ENCODE peak calls at places on chromosomes 5 and 9, in nine cellular contexts. One of them, this sample, is unnamed.
A peak's percentile ranks its signal among the peaks of the same experiment; 100 is the strongest.

GRCh38 chr9:81195206-81195605 is 494.1 kb downstream of the TLE1 start:
- DNase-seq in gastrocnemius medialis: no peak
- DNase-seq in tibial nerve: no peak
- DNase-seq in IMR-90: no peak
- DNase-seq in thyroid gland: no peak
- DNase-seq in uterus: no peak
- DNase-seq in ovary: no peak
- DNase-seq in A549: no peak
- DNase-seq in sigmoid colon: no peak
- DNase-seq in this sample: no peak

GRCh38 chr5:446864-447263 is 3.9 kb downstream of the EXOC3 start:
- DNase-seq in IMR-90: peak; percentile 51
- DNase-seq in uterus: no peak
- DNase-seq in thyroid gland: no peak
- DNase-seq in sigmoid colon: peak; percentile 46
- DNase-seq in ovary: no peak
- DNase-seq in A549: peak; percentile 60
- DNase-seq in tibial nerve: no peak
- DNase-seq in gastrocnemius medialis: no peak
- DNase-seq in this sample: no peak

GRCh38 chr5:36305571-36306326 is 4.0 kb upstream of the RANBP3L start:
- DNase-seq in thyroid gland: peak; percentile 70
- DNase-seq in ovary: peak; percentile 53
- DNase-seq in sigmoid colon: peak; percentile 66
- DNase-seq in A549: peak; percentile 36
- DNase-seq in uterus: peak; percentile 40
- DNase-seq in tibial nerve: peak; percentile 47
- DNase-seq in IMR-90: peak; percentile 38
- DNase-seq in gastrocnemius medialis: peak; percentile 23
- DNase-seq in this sample: no peak

GRCh38 chr9:14052346-14052745 is 261.6 kb downstream of the NFIB start:
- DNase-seq in A549: no peak
- DNase-seq in ovary: no peak
- DNase-seq in sigmoid colon: no peak
- DNase-seq in thyroid gland: no peak
- DNase-seq in gastrocnemius medialis: no peak
- DNase-seq in IMR-90: no peak
- DNase-seq in uterus: no peak
- DNase-seq in tibial nerve: no peak
- DNase-seq in this sample: no peak

GRCh38 chr5:53815471-53815870 is 255.0 kb downstream of the NDUFS4 start:
- DNase-seq in gastrocnemius medialis: no peak
- DNase-seq in thyroid gland: no peak
- DNase-seq in uterus: no peak
- DNase-seq in tibial nerve: no peak
- DNase-seq in IMR-90: no peak
- DNase-seq in sigmoid colon: no peak
- DNase-seq in ovary: no peak
- DNase-seq in A549: no peak
- DNase-seq in this sample: no peak

GRCh38 chr5:89878140-89878570 is 531.4 kb downstream of the CETN3 start:
- DNase-seq in uterus: no peak
- DNase-seq in gastrocnemius medialis: no peak
- DNase-seq in A549: peak; percentile 5
- DNase-seq in IMR-90: peak; percentile 54
- DNase-seq in ovary: no peak
- DNase-seq in thyroid gland: no peak
- DNase-seq in sigmoid colon: no peak
- DNase-seq in tibial nerve: no peak
- DNase-seq in this sample: no peak

GRCh38 chr9:135279834-135280393 is 192.4 kb downstream of the OLFM1 start:
- DNase-seq in A549: no peak
- DNase-seq in sigmoid colon: no peak
- DNase-seq in gastrocnemius medialis: no peak
- DNase-seq in thyroid gland: no peak
- DNase-seq in tibial nerve: no peak
- DNase-seq in ovary: no peak
- DNase-seq in IMR-90: no peak
- DNase-seq in uterus: no peak
- DNase-seq in this sample: no peak

GRCh38 chr5:55988979-55989612 is 5.7 kb downstream of the IL6ST start:
- DNase-seq in sigmoid colon: no peak
- DNase-seq in A549: no peak
- DNase-seq in thyroid gland: no peak
- DNase-seq in IMR-90: no peak
- DNase-seq in uterus: no peak
- DNase-seq in gastrocnemius medialis: no peak
- DNase-seq in tibial nerve: no peak
- DNase-seq in ovary: no peak
- DNase-seq in this sample: no peak

GRCh38 chr9:125991886-125992529 is 244.8 kb downstream of the PBX3 start:
- DNase-seq in sigmoid colon: peak; percentile 30
- DNase-seq in tibial nerve: no peak
- DNase-seq in thyroid gland: no peak
- DNase-seq in ovary: no peak
- DNase-seq in gastrocnemius medialis: no peak
- DNase-seq in A549: no peak
- DNase-seq in uterus: no peak
- DNase-seq in IMR-90: no peak
- DNase-seq in this sample: no peak

GRCh38 chr5:58477760-58478159 is 13.5 kb upstream of the GAPT start:
- DNase-seq in A549: no peak
- DNase-seq in IMR-90: no peak
- DNase-seq in sigmoid colon: no peak
- DNase-seq in gastrocnemius medialis: no peak
- DNase-seq in tibial nerve: no peak
- DNase-seq in thyroid gland: no peak
- DNase-seq in uterus: no peak
- DNase-seq in ovary: no peak
- DNase-seq in this sample: no peak

GRCh38 chr5:131825404-131826013 is 28.7 kb upstream of the FNIP1 start:
- DNase-seq in IMR-90: no peak
- DNase-seq in thyroid gland: no peak
- DNase-seq in tibial nerve: no peak
- DNase-seq in ovary: no peak
- DNase-seq in uterus: no peak
- DNase-seq in gastrocnemius medialis: no peak
- DNase-seq in A549: no peak
- DNase-seq in sigmoid colon: no peak
- DNase-seq in this sample: no peak

GRCh38 chr5:98588225-98588624 is 185.2 kb upstream of the RGMB start:
- DNase-seq in thyroid gland: no peak
- DNase-seq in sigmoid colon: no peak
- DNase-seq in IMR-90: peak; percentile 37
- DNase-seq in A549: no peak
- DNase-seq in uterus: no peak
- DNase-seq in ovary: no peak
- DNase-seq in tibial nerve: no peak
- DNase-seq in gastrocnemius medialis: no peak
- DNase-seq in this sample: no peak

GRCh38 chr9:33506626-33507370 is 17.3 kb upstream of the ANKRD18B start:
- DNase-seq in gastrocnemius medialis: no peak
- DNase-seq in sigmoid colon: no peak
- DNase-seq in uterus: no peak
- DNase-seq in A549: peak; percentile 90
- DNase-seq in ovary: no peak
- DNase-seq in tibial nerve: no peak
- DNase-seq in IMR-90: peak; percentile 97
- DNase-seq in thyroid gland: peak; percentile 63
- DNase-seq in this sample: no peak

GRCh38 chr9:33510264-33511183 is 13.5 kb upstream of the ANKRD18B start:
- DNase-seq in A549: peak; percentile 67
- DNase-seq in ovary: peak; percentile 43
- DNase-seq in uterus: peak; percentile 37
- DNase-seq in thyroid gland: peak; percentile 66
- DNase-seq in gastrocnemius medialis: peak; percentile 39
- DNase-seq in sigmoid colon: peak; percentile 79
- DNase-seq in tibial nerve: peak; percentile 46
- DNase-seq in IMR-90: peak; percentile 62
- DNase-seq in this sample: no peak
- TF ChIP-seq POLR2A in A549: peak; percentile 82
- TF ChIP-seq POLR2A in ovary: no peak
- TF ChIP-seq POLR2A in uterus: no peak
- TF ChIP-seq POLR2A in thyroid gland: peak; percentile 46
- TF ChIP-seq POLR2A in gastrocnemius medialis: peak; percentile 27
- TF ChIP-seq POLR2A in sigmoid colon: no peak
- TF ChIP-seq POLR2A in tibial nerve: no peak
- TF ChIP-seq POLR2A in IMR-90: peak; percentile 83
- TF ChIP-seq POLR2A in this sample: peak; percentile 20

GRCh38 chr5:15008476-15008875 is 136.9 kb upstream of the ANKH start:
- DNase-seq in thyroid gland: peak; percentile 95
- DNase-seq in tibial nerve: peak; percentile 94
- DNase-seq in ovary: peak; percentile 90
- DNase-seq in uterus: peak; percentile 81
- DNase-seq in gastrocnemius medialis: peak; percentile 83
- DNase-seq in IMR-90: peak; percentile 98
- DNase-seq in sigmoid colon: peak; percentile 96
- DNase-seq in A549: peak; percentile 94
- DNase-seq in this sample: no peak
- TF ChIP-seq POLR2A in thyroid gland: no peak
- TF ChIP-seq POLR2A in tibial nerve: no peak
- TF ChIP-seq POLR2A in ovary: no peak
- TF ChIP-seq POLR2A in uterus: no peak
- TF ChIP-seq POLR2A in gastrocnemius medialis: no peak
- TF ChIP-seq POLR2A in IMR-90: no peak
- TF ChIP-seq POLR2A in sigmoid colon: no peak
- TF ChIP-seq POLR2A in A549: no peak
- TF ChIP-seq POLR2A in this sample: no peak

GRCh38 chr5:86623785-86624483 is 6.2 kb downstream of the COX7C start:
- DNase-seq in sigmoid colon: no peak
- DNase-seq in IMR-90: no peak
- DNase-seq in ovary: no peak
- DNase-seq in tibial nerve: no peak
- DNase-seq in gastrocnemius medialis: no peak
- DNase-seq in uterus: no peak
- DNase-seq in A549: no peak
- DNase-seq in thyroid gland: no peak
- DNase-seq in this sample: no peak

GRCh38 chr5:86613459-86613858 is 4.3 kb upstream of the COX7C start:
- DNase-seq in IMR-90: peak; percentile 2
- DNase-seq in uterus: no peak
- DNase-seq in thyroid gland: no peak
- DNase-seq in A549: no peak
- DNase-seq in sigmoid colon: no peak
- DNase-seq in ovary: no peak
- DNase-seq in tibial nerve: no peak
- DNase-seq in gastrocnemius medialis: no peak
- DNase-seq in this sample: no peak

GRCh38 chr5:86617309-86617755 is 409 bp upstream of the COX7C start:
- DNase-seq in sigmoid colon: no peak
- DNase-seq in thyroid gland: no peak
- DNase-seq in tibial nerve: no peak
- DNase-seq in A549: no peak
- DNase-seq in ovary: no peak
- DNase-seq in uterus: no peak
- DNase-seq in IMR-90: no peak
- DNase-seq in gastrocnemius medialis: no peak
- DNase-seq in this sample: no peak

DNA sequence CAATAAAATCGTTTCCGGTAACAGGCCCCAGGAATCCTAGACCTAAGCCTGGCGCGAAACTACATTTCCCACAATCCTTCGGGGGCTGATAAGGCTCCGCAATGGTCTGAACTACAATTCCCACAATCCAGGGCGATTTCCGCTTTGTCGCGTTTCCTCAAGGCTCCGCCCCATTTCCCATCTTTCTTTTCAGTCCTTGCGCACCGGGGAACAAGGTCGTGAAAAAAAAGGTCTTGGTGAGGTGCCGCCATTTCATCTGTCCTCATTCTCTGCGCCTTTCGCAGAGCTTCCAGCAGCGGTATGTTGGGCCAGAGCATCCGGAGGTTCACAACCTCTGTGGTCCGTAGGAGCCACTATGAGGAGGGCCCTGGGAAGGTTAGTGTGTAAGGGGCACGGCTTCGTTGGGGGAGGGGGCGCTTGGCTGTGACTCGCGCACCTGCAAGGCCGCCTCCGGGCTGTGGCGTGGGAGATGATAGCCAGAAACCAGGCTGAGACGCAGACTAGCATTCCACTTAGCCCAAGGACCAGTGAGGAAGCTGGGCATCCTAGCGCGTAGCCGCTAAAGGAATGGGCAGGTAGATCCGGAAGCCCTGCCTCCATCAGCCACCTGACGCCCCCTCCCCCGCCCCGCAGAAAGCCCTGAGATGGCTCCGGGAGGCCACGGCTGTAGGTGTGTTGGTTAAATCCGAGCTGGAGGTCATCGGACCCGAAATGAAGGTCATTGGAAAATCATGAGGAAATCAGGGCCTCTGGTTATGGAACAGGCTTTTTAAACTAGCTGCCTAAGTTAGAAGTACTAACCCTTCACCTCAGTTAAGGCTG is at the start of gene COX7C:
- DNase-seq in sigmoid colon: peak; percentile 96
- DNase-seq in IMR-90: peak; percentile 95
- DNase-seq in ovary: peak; percentile 94
- DNase-seq in A549: peak; percentile 96
- DNase-seq in uterus: peak; percentile 96
- DNase-seq in thyroid gland: peak; percentile 93
- DNase-seq in gastrocnemius medialis: peak; percentile 93
- DNase-seq in tibial nerve: peak; percentile 95
- DNase-seq in this sample: peak; percentile 68
- TF ChIP-seq POLR2A in sigmoid colon: peak; percentile 88
- TF ChIP-seq POLR2A in IMR-90: peak; percentile 71
- TF ChIP-seq POLR2A in ovary: peak; percentile 83
- TF ChIP-seq POLR2A in A549: peak; percentile 61
- TF ChIP-seq POLR2A in uterus: peak; percentile 74
- TF ChIP-seq POLR2A in thyroid gland: peak; percentile 91
- TF ChIP-seq POLR2A in gastrocnemius medialis: peak; percentile 82
- TF ChIP-seq POLR2A in tibial nerve: peak; percentile 72
- TF ChIP-seq POLR2A in this sample: peak; percentile 91

DNA sequence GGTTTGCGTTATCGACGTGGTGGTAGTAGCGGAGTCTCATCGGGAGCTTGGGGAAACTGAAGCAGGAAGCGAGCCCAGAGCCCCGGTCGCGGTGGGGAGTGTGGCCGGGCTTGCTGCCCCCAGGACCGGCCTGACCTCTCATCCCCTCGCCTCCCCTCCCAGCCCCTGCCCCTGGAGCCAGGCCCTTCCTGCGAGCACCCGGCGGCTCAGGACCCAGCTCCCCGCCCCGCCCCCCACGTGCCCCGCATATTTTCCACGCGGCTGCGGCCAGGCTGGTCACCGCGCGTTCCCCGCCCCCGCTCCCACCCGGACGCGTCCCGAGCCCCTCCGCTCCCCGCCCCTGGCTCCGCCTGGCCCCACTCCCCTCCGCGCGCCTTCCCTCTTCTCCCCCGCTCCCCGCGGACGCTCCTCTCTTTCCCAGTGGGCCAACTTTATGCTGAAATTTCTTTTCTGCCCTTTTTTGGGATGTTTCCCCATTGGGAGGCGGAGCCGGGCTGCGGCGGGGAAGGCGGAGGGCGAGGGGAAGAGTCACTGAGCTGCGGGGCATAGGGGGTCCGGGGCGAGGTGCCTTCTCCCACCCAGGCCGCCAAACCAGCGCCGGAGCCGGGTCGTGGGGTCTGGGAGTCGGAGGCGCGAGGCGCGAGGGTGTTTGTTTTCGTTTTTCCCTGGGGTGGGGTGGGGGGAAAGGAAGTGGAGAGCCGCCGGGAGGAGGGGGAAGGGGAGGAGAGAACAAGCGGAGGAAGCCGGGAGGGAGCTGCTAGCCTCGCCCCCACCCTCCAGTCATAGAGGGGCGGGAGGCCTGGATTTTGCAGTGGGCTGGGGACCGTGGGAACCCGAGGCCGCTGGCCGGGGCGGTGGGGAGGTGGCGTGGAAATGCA is 961 bp upstream of the TPM2 start:
- DNase-seq in sigmoid colon: peak; percentile 97
- DNase-seq in A549: peak; percentile 68
- DNase-seq in ovary: peak; percentile 82
- DNase-seq in gastrocnemius medialis: peak; percentile 75
- DNase-seq in uterus: peak; percentile 93
- DNase-seq in IMR-90: peak; percentile 75
- DNase-seq in thyroid gland: peak; percentile 64
- DNase-seq in tibial nerve: peak; percentile 66
- DNase-seq in this sample: peak; percentile 62
- TF ChIP-seq POLR2A in sigmoid colon: peak; percentile 53
- TF ChIP-seq POLR2A in A549: peak; percentile 30
- TF ChIP-seq POLR2A in ovary: peak; percentile 49
- TF ChIP-seq POLR2A in gastrocnemius medialis: peak; percentile 21
- TF ChIP-seq POLR2A in uterus: peak; percentile 54
- TF ChIP-seq POLR2A in IMR-90: peak; percentile 35
- TF ChIP-seq POLR2A in thyroid gland: peak; percentile 44
- TF ChIP-seq POLR2A in tibial nerve: no peak
- TF ChIP-seq POLR2A in this sample: no peak